ENCODE peak calls at places on chromosome 15, in six cellular contexts. One of them, this sample, is unnamed.
A peak's percentile ranks its signal among the peaks of the same experiment; 100 is the strongest.

GRCh38 chr15:101255615-101256350 is 3.9 kb upstream of the CHSY1 start:
- DNase-seq in Jurkat, Clone E6-1: no peak
- DNase-seq in WTC11: no peak
- DNase-seq in HepG2: peak; percentile 45
- DNase-seq in Right ventricle myocardium superior: no peak
- DNase-seq in fibroblast of mammary gland: peak; percentile 67
- DNase-seq in this sample: peak; percentile 28

GRCh38 chr15:71411538-71412482 is 296.5 kb downstream of the THSD4 start:
- DNase-seq in Right ventricle myocardium superior: no peak
- DNase-seq in fibroblast of mammary gland: no peak
- DNase-seq in WTC11: no peak
- DNase-seq in Jurkat, Clone E6-1: no peak
- DNase-seq in HepG2: no peak
- DNase-seq in this sample: no peak

GRCh38 chr15:44713006-44713966 is 2.0 kb downstream of the B2M start:
- DNase-seq in fibroblast of mammary gland: peak; percentile 51
- DNase-seq in WTC11: no peak
- DNase-seq in Right ventricle myocardium superior: no peak
- DNase-seq in HepG2: peak; percentile 27
- DNase-seq in Jurkat, Clone E6-1: no peak
- DNase-seq in this sample: no peak

GRCh38 chr15:52112203-52112750 is 298 bp downstream of the BCL2L10 start:
- DNase-seq in HepG2: no peak
- DNase-seq in Jurkat, Clone E6-1: no peak
- DNase-seq in fibroblast of mammary gland: no peak
- DNase-seq in WTC11: peak; percentile 66
- DNase-seq in Right ventricle myocardium superior: peak; percentile 51
- DNase-seq in this sample: no peak

GRCh38 chr15:75809986-75810750 is 33.1 kb upstream of the UBE2Q2 start:
- DNase-seq in Jurkat, Clone E6-1: no peak
- DNase-seq in Right ventricle myocardium superior: no peak
- DNase-seq in WTC11: peak; percentile 60
- DNase-seq in HepG2: peak; percentile 44
- DNase-seq in fibroblast of mammary gland: peak; percentile 49
- DNase-seq in this sample: no peak

GRCh38 chr15:24971052-24971451 is 16.3 kb downstream of the SNRPN start:
- DNase-seq in WTC11: no peak
- DNase-seq in Jurkat, Clone E6-1: no peak
- DNase-seq in fibroblast of mammary gland: no peak
- DNase-seq in HepG2: no peak
- DNase-seq in Right ventricle myocardium superior: no peak
- DNase-seq in this sample: no peak

GRCh38 chr15:72827216-72827615 is 43.7 kb upstream of the ADPGK start:
- DNase-seq in Jurkat, Clone E6-1: no peak
- DNase-seq in WTC11: no peak
- DNase-seq in fibroblast of mammary gland: peak; percentile 11
- DNase-seq in HepG2: no peak
- DNase-seq in Right ventricle myocardium superior: no peak
- DNase-seq in this sample: no peak

GRCh38 chr15:31869640-31870335 is 160.5 kb upstream of the CHRNA7 start:
- DNase-seq in fibroblast of mammary gland: peak; percentile 1
- DNase-seq in WTC11: peak; percentile 22
- DNase-seq in Right ventricle myocardium superior: no peak
- DNase-seq in Jurkat, Clone E6-1: no peak
- DNase-seq in HepG2: no peak
- DNase-seq in this sample: no peak

GRCh38 chr15:61188168-61188567 is 40.9 kb downstream of the RORA start:
- DNase-seq in WTC11: no peak
- DNase-seq in Jurkat, Clone E6-1: no peak
- DNase-seq in Right ventricle myocardium superior: no peak
- DNase-seq in HepG2: no peak
- DNase-seq in fibroblast of mammary gland: no peak
- DNase-seq in this sample: no peak

GRCh38 chr15:81929557-81929956 is 116.3 kb downstream of the MEX3B start:
- DNase-seq in Jurkat, Clone E6-1: no peak
- DNase-seq in fibroblast of mammary gland: no peak
- DNase-seq in WTC11: no peak
- DNase-seq in Right ventricle myocardium superior: no peak
- DNase-seq in HepG2: no peak
- DNase-seq in this sample: no peak

This sample was measured in Kasumi-1.